ENCODE peak calls at places on chromosomes 3 and 15, in six cellular contexts. O is CD8-positive, alpha-beta T cell; V is fibroblast of villous mesenchyme; A is coronary artery; R is heart right ventricle; P is GM23338. K is an unnamed sample.
A peak's percentile ranks its signal among the peaks of the same experiment; 100 is the strongest.

GRCh38 chr3:14174483-14174882 is 3.9 kb downstream of the XPC start:
- DNase-seq in R (no peak), A (no peak), P (no peak), O (no peak), V (no peak), K (no peak)

GRCh38 chr3:154862265-154862664 is 217.9 kb upstream of the MME start:
- DNase-seq in P (no peak), A (no peak), R (no peak), O (no peak), V (peak; percentile 36), K (no peak)

GRCh38 chr3:136713961-136714514 is 38.1 kb downstream of the STAG1 start:
- DNase-seq in P (no peak), R (no peak), A (no peak), O (no peak), V (no peak), K (no peak)

GRCh38 chr3:177102526-177102925 is 94.8 kb downstream of the TBL1XR1 start:
- DNase-seq in P (no peak), O (no peak), R (no peak), V (peak; percentile 59), A (no peak), K (no peak)

GRCh38 chr3:182738583-182739514 is 54.5 kb upstream of the ATP11B start:
- DNase-seq in A (no peak), V (no peak), P (peak; percentile 24), O (no peak), R (no peak), K (no peak)

GRCh38 chr3:149080011-149080698 is 6.2 kb downstream of the HLTF start:
- DNase-seq in A (no peak), V (peak; percentile 27), R (no peak), O (no peak), P (no peak), K (no peak)

GRCh38 chr15:51475736-51476135 is 134.3 kb downstream of the GLDN start:
- DNase-seq in P (no peak), R (no peak), A (no peak), V (no peak), O (no peak), K (no peak)

GRCh38 chr3:158491968-158492367 is 79.0 kb upstream of the MLF1 start:
- DNase-seq in V (no peak), P (no peak), A (no peak), R (no peak), O (no peak), K (no peak)

GRCh38 chr3:169556349-169556870 is 107.1 kb downstream of the MECOM start:
- DNase-seq in A (no peak), V (no peak), R (no peak), O (no peak), P (no peak), K (no peak)

GRCh38 chr15:98635848-98636247 is 12.5 kb upstream of the IGF1R start:
- DNase-seq in R (no peak), O (no peak), V (no peak), A (no peak), P (no peak), K (no peak)

GRCh38 chr3:70947584-70947983 is 635.1 kb upstream of the MDFIC2 start:
- DNase-seq in V (no peak), A (no peak), R (no peak), O (no peak), P (no peak), K (no peak)

GRCh38 chr15:91529534-91529933 is 324.0 kb upstream of the SLCO3A1 start:
- DNase-seq in O (no peak), V (no peak), P (no peak), R (no peak), A (no peak), K (no peak)

GRCh38 chr15:69059170-69059943 is 44.9 kb downstream of the NOX5 start:
- DNase-seq in O (peak; percentile 57), A (peak; percentile 83), V (peak; percentile 87), P (peak; percentile 97), R (peak; percentile 90), K (peak; percentile 89)

GRCh38 chr15:37789881-37790280 is 144.6 kb upstream of the TMCO5A start:
- DNase-seq in O (no peak), R (no peak), P (no peak), V (peak; percentile 24), A (no peak), K (no peak)

GRCh38 chr3:52246728-52247454 is 1.3 kb downstream of the PPM1M start:
- DNase-seq in V (no peak), R (no peak), O (no peak), A (no peak), P (no peak), K (no peak)

GRCh38 chr3:125083776-125084175 is 28.0 kb upstream of the HEG1 start:
- DNase-seq in O (no peak), A (no peak), R (no peak), P (no peak), V (no peak), K (no peak)

GRCh38 chr3:38254872-38255271 is 10.7 kb upstream of the SLC22A13 start:
- DNase-seq in V (no peak), R (no peak), A (no peak), P (no peak), O (no peak), K (no peak)

GRCh38 chr15:69474846-69475455 is 22.3 kb downstream of the RPLP1 start:
- DNase-seq in R (no peak), P (no peak), A (peak; percentile 46), O (no peak), V (no peak), K (no peak)

GRCh38 chr3:48636149-48636548 is 888 bp upstream of the SLC26A6 start:
- DNase-seq in A (no peak), R (no peak), O (no peak), V (no peak), P (peak; percentile 29), K (peak; percentile 12)

GRCh38 chr15:75653347-75653913 is 5.7 kb downstream of the SNX33 start:
- DNase-seq in R (no peak), P (no peak), V (no peak), A (no peak), O (no peak), K (no peak)
- H3K4me3 ChIP-seq in R (no peak overlapping the region), P (no peak overlapping the region), V (no peak overlapping the region), A (peak overlapping the region; percentile 53), O (no peak overlapping the region), K (no peak overlapping the region)

DNA sequence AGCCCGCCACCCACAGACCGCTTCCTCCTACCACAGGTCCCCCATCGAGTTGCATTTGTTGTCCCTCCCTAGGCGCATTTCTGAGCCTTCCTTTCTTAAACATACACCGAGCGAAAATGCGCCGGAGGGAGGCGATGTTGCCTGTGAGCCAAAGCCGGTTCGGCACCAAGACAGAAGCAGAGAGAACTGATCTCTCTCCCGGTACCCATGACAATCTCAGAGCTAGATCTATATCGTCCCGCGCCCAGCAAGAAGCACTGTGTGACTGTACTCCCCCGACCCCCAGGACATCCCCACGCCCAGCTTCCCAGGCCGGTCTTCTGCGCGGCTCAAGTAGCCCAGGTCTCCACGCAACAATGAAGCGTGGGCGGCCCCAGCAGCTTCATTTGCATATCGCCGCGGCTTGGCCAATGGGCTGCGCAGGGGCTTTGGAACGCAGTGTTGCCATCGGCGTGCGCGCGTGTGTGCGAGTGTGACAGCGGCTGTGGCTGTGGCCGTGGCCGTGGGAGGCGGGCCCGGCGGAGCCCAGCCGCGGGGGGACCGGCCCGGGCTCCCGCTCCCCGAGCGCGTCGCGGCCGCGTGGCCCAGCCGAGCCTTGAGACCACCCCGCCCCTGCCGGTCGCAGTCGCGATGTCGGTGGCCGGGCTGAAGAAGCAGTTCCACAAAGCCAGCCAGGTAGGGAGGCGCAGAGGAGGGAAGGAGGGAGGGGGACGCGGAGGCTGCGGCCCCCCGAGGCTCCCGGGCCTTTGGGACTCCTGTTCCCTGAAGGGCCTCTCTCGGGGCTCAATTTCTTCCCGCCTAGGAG is at the start of gene SH3GL3:
- DNase-seq in O (peak; percentile 46), V (peak; percentile 74), P (peak; percentile 93), A (peak; percentile 81), R (peak; percentile 77), K (no peak)
- TF ChIP-seq CTCF in O (no peak), V (peak; percentile 46), P (peak; percentile 78), A (no peak), R (peak; percentile 19), K (peak; percentile 41)

GRCh38 chr3:17743660-17743995 is 1.2 kb upstream of the TBC1D5 start:
- DNase-seq in V (no peak), P (no peak), R (no peak), O (no peak), A (no peak), K (no peak)
- H3K4me3 ChIP-seq in V (no peak overlapping the region), P (peak overlapping the region; percentile 88), R (no peak overlapping the region), O (no peak overlapping the region), A (peak overlapping the region; percentile 95), K (peak overlapping the region; percentile 70)

DNA sequence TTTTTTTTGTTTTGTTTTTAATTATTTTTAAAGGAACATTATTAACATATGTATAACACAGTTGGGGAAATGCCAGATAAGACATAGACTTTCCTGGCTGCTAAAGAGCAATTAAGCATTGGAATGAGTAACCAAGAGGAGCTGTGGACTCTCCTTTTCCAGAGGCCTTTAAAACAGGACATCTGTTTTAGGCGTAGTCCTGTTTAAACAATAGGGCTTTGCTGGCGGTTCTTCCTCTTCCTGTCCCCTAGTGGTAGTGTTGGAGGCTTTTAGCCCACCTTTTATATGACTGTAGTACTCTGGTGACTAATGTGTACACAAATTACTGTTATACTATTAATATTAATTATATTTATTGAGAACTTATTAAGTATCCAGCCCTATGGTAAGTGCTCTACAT is 81.9 kb downstream of the PPARG start:
- DNase-seq in R (no peak), V (peak; percentile 60), A (no peak), P (peak; percentile 61), O (no peak), K (peak; percentile 59)
- TF ChIP-seq CTCF in R (peak; percentile 42), V (peak; percentile 35), A (no peak), P (peak; percentile 23), O (no peak), K (peak; percentile 55)

DNA sequence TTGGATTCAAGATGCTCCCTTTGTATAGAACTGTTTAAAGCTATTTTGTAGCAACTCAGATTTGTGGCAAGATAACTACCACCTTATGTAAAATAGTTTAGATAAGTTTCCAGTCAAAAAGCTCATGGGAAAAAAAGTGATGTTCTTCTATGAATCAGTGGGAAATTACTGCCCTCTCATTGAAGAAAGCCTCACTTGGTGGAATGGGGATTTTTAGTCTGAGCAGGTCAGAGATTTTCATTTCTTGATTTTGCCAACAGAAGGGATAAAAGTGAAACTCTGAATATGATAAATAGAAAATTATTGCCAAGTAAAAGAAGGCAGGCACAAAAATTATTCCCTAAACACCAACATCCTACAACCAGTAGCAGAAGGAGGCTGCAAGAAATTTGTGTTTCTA is 25.8 kb upstream of the CSTA start:
- DNase-seq in A (no peak), V (no peak), O (no peak), R (no peak), P (no peak), K (no peak)
- H3K4me3 ChIP-seq in A (no peak overlapping the region), V (no peak overlapping the region), O (no peak overlapping the region), R (no peak overlapping the region), P (no peak overlapping the region), K (no peak overlapping the region)

DNA sequence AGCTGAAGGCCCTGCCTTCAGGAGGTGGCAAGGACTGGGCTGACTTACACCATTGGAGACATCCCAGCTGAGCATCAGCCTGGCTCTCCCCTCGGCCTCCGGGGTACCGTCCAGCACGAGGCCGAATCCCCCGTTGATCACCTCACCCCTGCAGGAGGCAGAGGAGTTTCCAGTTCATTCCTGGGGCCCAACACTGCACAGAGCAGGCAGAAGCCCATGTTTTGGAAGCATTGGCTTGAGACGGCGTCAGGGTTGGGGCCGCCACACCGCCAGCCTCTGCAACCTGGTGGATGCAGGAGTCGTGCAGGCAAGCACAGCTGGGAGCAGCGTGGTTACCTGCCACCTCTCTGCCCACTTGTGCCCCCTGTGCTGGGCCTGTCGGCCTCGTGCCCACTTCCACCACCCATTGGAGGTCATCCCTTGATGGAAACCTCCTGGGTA is 7.7 kb upstream of the ZXDC start:
- DNase-seq in R (no peak), V (no peak), A (no peak), O (no peak), P (no peak), K (no peak)
- TF ChIP-seq CTCF in R (no peak), V (no peak), A (no peak), O (no peak), P (no peak), K (no peak)

GRCh38 chr15:66936864-66937245 is 128.5 kb upstream of the SMAD3 start:
- DNase-seq in V (no peak), A (no peak), R (no peak), O (no peak), P (no peak), K (no peak)
- H3K4me3 ChIP-seq in V (peak overlapping the region; percentile 53), A (peak overlapping the region; percentile 74), R (peak overlapping the region; percentile 52), O (no peak overlapping the region), P (no peak overlapping the region), K (peak overlapping the region; percentile 45)